ENCODE peak calls at places on chromosomes 6 and 20, in seven cellular contexts. W is neural progenitor cell, X is MCF 10A, Y is neural crest cell, S is BJ, L is astrocyte, D is activated B cell treated with CpG ODN at 0.5 μM for 24 hours. J is an unnamed sample.

GRCh38 chr6:122116105-122116504 is 283.3 kb upstream of the HSF2 start:
- DNase-seq in W (no peak), S (no peak), L (no peak), Y (no peak), D (no peak), X (no peak), J (no peak)

GRCh38 chr20:39983655-39984054 is 705.4 kb downstream of the MAFB start:
- DNase-seq in L (no peak), W (no peak), S (no peak), D (no peak), Y (no peak), X (no peak), J (no peak)

GRCh38 chr6:15062311-15063252 is 183.3 kb upstream of the JARID2 start:
- DNase-seq in Y (no peak), D (no peak), W (no peak), L (peak), S (no peak), X (peak), J (no peak)

GRCh38 chr6:138237463-138237862 is 19.2 kb upstream of the PBOV1 start:
- DNase-seq in S (no peak), D (no peak), X (no peak), Y (no peak), L (no peak), W (no peak), J (no peak)

GRCh38 chr20:37336369-37337207 is 9.4 kb upstream of the SRC start:
- DNase-seq in D (peak), W (peak), X (no peak), L (no peak), S (no peak), Y (no peak), J (no peak)

GRCh38 chr20:32578840-32579239 is 6.3 kb downstream of the NOL4L start:
- DNase-seq in D (no peak), X (no peak), L (no peak), S (no peak), W (no peak), Y (no peak), J (no peak)

GRCh38 chr20:1761116-1761515 is 103.5 kb upstream of the SIRPG start:
- DNase-seq in Y (no peak), W (no peak), L (peak), S (peak), D (no peak), X (peak), J (no peak)

GRCh38 chr6:142013875-142014495 is 118.7 kb upstream of the GJE1 start:
- DNase-seq in W (peak), L (peak), D (no peak), X (peak), S (no peak), Y (no peak), J (no peak)

GRCh38 chr20:20743511-20744169 is 31.2 kb upstream of the RALGAPA2 start:
- DNase-seq in D (no peak), S (no peak), X (no peak), Y (peak), W (peak), L (peak), J (no peak)

GRCh38 chr6:780669-781068 is 87.7 kb upstream of the EXOC2 start:
- DNase-seq in L (no peak), S (no peak), X (no peak), D (no peak), Y (no peak), W (no peak), J (no peak)

GRCh38 chr20:46751856-46752255 is 42.4 kb downstream of the SLC2A10 start:
- DNase-seq in S (no peak), X (no peak), W (no peak), D (no peak), L (no peak), Y (no peak), J (no peak)

GRCh38 chr6:42960243-42961019 is at the start of gene GNMT:
- DNase-seq in S (no peak), W (peak), Y (peak), X (peak), L (no peak), D (peak), J (peak)

GRCh38 chr20:45892049-45892816 is 1.1 kb downstream of the CTSA start:
- DNase-seq in Y (no peak), D (no peak), X (peak), W (peak), L (no peak), S (no peak), J (peak)

GRCh38 chr6:90479603-90479926 is 107.3 kb downstream of the MAP3K7 start:
- DNase-seq in L (no peak), S (no peak), Y (no peak), D (no peak), W (no peak), X (no peak), J (no peak)
- TF ChIP-seq CTCF in L (no peak), S (no peak), Y (no peak), D (no peak), W (no peak), X (no peak), J (no peak)

DNA sequence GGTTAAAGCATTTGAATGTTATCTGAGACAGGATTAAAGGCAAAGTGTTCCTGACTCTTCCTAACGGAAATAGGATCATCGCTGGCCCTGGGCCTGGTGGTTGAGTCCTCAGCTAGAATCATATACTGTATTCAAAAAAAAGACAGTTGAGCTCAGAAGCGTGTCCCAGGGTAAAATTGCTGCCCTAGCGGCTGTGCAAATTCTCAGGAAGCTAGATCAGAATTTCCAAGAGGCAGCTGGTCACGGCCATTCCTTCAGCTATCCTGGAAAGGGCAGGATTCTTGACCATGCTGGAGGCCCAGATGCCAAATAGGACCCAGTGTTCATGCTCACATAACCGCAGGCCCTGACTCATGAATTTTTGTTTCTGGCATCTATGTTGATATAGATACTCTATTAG is 67.4 kb downstream of the STMND1 start:
- DNase-seq in S (no peak), Y (no peak), W (no peak), L (no peak), D (no peak), X (no peak), J (no peak)
- TF ChIP-seq CTCF in S (no peak), Y (no peak), W (no peak), L (no peak), D (no peak), X (no peak), J (no peak)

DNA sequence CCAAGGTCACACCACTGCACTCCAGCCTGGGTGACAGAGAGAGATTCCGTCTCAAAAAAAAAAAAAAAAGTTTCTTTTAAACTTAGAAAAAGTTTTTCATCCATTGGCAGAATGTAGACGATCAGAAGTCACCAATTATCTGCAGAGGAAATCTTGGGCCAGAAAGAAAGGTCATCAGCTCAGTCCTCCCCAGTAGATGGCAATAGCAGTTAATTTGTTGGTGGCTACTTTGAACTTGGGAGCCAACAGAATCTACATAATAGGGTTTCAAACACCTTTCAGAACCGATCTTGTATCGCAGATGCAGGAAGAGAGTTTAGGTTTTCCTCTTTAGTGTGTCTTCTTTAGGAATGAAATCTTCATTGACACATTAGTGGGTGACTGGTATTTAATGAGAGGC is 41.7 kb downstream of the LBP start:
- DNase-seq in Y (no peak), L (no peak), D (no peak), X (peak), S (no peak), W (no peak), J (no peak)
- TF ChIP-seq CTCF in Y (no peak), L (no peak), D (no peak), X (no peak), S (no peak), W (no peak), J (no peak)

DNA sequence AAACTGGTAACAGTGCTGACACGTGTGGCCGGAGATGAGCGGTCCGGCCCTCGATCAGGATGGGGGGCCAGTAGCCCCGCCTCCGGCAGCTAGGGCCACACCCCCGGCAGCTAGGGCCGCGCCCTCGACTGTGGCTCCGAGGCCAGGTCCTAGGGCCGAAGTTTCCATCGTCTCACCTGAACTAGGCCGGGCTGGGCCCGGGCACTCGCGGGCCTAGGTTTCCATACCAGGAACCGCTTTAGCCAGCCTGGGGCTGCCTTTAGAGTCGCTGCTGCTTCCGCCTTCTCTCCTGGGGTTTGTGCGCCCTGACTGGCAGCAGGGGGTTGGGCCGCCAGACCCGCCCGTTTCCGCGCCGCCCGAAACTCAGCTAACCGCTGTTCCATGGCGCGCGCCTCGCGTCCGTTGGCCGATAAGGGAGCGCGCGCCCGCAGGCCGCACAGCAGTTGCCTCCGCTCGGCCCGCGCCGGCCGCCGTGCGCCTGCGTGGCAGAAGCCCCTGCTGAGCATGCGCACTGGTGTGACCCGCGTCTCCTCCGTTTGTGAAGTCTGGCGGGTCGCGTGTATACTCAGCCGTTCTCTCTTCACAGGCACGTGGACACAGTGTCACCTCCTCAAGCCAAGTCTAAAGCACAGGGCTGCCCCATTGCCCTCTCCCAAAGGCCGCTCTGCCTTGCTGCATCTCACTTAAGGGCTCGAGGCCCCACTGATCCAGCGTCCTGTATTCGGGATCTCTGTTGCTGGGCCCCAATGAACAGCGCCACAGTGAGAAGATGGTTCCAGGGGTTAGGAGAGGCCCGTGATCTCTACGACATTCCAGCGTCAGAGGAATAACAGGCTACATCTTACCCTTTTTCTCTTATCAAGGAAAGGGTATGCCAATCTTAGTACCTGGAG is at the start of gene SAYSD1:
- DNase-seq in Y (peak), W (peak), D (peak), S (peak), X (peak), L (peak), J (peak)
- TF ChIP-seq CTCF in Y (no peak), W (no peak), D (no peak), S (no peak), X (no peak), L (no peak), J (no peak)

DNA sequence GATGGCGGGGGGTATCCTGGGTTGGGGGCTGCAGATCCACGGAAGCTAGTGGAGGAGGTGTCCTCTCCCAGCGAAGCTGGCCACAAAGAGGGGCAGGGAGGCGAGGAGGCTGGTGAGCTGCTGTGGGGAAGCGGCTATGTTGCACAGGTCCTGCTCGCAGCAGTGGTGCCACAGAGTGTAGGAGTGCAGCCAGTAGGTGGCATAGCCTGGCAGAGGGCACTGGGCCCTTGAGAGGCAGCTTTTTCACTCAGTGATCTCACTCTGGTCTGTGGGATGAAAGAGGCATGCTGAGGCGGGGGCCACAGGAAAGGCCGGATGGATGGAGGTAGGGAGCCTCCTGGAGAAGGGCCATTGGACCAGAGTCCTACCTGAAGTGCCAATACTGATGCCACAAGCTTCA is 2.9 kb upstream of the LY6G6D start:
- DNase-seq in X (peak), D (no peak), W (no peak), S (no peak), L (no peak), Y (no peak), J (peak)
- TF ChIP-seq CTCF in X (no peak), D (no peak), W (no peak), S (no peak), L (no peak), Y (no peak), J (peak)

GRCh38 chr20:25467441-25467840 is 60.0 kb downstream of the GINS1 start:
- DNase-seq in S (no peak), W (no peak), L (no peak), D (no peak), Y (no peak), X (no peak), J (no peak)

GRCh38 chr20:25469558-25469957 is 62.1 kb downstream of the GINS1 start:
- DNase-seq in W (no peak), S (no peak), Y (no peak), D (no peak), X (no peak), L (no peak), J (no peak)

GRCh38 chr20:25468126-25469075 is 60.9 kb downstream of the GINS1 start:
- DNase-seq in S (no peak), L (no peak), W (no peak), Y (no peak), X (no peak), D (no peak), J (no peak)

GRCh38 chr20:25471020-25471419 is 63.5 kb downstream of the GINS1 start:
- DNase-seq in X (no peak), S (no peak), Y (no peak), L (no peak), D (no peak), W (no peak), J (no peak)

DNA sequence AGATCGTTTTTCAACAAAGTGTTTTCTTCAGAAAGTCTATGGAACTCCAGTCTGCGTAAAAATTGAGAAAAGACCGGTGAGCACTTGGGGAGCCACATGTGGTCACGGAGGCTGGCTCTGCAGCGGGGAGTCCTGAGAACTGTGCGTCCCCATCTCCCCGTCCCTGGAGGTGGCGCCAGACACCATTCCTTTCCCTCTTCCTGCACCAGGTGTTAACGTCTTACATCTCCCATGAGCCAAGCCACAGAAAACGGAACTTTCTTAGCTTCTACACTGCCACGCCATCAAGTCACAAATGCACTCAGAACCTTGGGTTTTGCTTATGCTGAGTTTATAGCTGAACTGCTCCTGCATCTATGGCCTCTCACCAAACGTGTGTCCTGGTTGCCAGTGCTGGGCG is 62.6 kb downstream of the GINS1 start:
- DNase-seq in L (peak), X (peak), D (no peak), Y (no peak), W (peak), S (no peak), J (no peak)
- TF ChIP-seq CTCF in L (no peak), X (peak), D (no peak), Y (peak), W (peak), S (peak), J (no peak)

GRCh38 chr6:155142902-155143609 is 120.8 kb upstream of the CLDN20 start:
- DNase-seq in W (no peak), Y (no peak), S (no peak), X (no peak), D (no peak), L (no peak), J (no peak)
- TF ChIP-seq CTCF in W (no peak), Y (no peak), S (no peak), X (no peak), D (no peak), L (no peak), J (no peak)

DNA sequence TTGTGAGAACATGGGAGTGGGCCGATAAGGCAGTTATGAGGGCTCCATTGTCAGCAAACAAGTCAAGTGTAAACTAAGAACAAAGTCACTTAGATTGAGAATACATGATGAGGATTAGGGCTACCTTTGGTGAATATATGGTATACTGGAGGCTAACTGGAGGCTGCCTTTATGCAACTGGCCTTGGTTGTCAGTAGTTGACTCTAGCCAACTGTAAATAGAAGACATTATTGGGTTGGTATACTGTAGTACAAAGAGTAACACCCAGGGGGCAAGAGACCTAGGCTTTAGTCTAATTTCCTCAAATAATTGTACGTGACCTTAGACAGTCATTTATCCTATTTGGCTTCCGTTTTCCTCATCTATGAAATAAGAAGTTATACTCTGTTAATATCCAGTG is 235.2 kb downstream of the ARID1B start:
- DNase-seq in X (no peak), S (no peak), Y (no peak), D (no peak), L (no peak), W (no peak), J (no peak)
- TF ChIP-seq CTCF in X (no peak), S (no peak), Y (no peak), D (no peak), L (no peak), W (no peak), J (no peak)